ENCODE peak calls at places on chromosomes 5 and 9, in seven cellular contexts. E is SK-N-SH, T is K562, V is HCT116, R is H1, X is GM12878, Y is HepG2. K is an unnamed sample.

GRCh38 chr5:64947031-64947430 is 178.3 kb downstream of the CWC27 start:
- DNase-seq in E (peak), T (no peak), V (no peak), R (no peak), X (no peak), Y (peak), K (peak)

GRCh38 chr5:33470544-33470943 is 29.8 kb downstream of the TARS1 start:
- DNase-seq in E (peak), T (no peak), V (peak), R (no peak), X (no peak), Y (peak), K (peak)

GRCh38 chr5:150469718-150470470 is 20.4 kb upstream of the RPS14 start:
- DNase-seq in E (no peak), T (no peak), V (no peak), R (no peak), X (no peak), Y (no peak), K (peak)

GRCh38 chr9:76218868-76219462 is 175.3 kb downstream of the RFK start:
- DNase-seq in E (no peak), T (no peak), V (no peak), R (no peak), X (no peak), Y (no peak), K (no peak)

GRCh38 chr9:123680382-123680781 is 249.5 kb downstream of the DENND1A start:
- DNase-seq in E (no peak), T (no peak), V (no peak), R (no peak), X (no peak), Y (no peak), K (no peak)

GRCh38 chr9:77462066-77462465 is 186.1 kb downstream of the GNA14 start:
- DNase-seq in E (no peak), T (no peak), V (no peak), R (no peak), X (no peak), Y (no peak), K (no peak)

GRCh38 chr9:15485836-15486678 is 24.7 kb downstream of the PSIP1 start:
- DNase-seq in E (no peak), T (no peak), V (no peak), R (no peak), X (no peak), Y (peak), K (no peak)

GRCh38 chr9:129570450-129571297 is 50.2 kb downstream of the C9orf50 start:
- DNase-seq in E (no peak), T (peak), V (peak), R (peak), X (no peak), Y (peak), K (no peak)

GRCh38 chr5:124675921-124676846 is 70.3 kb downstream of the ZNF608 start:
- DNase-seq in E (no peak), T (no peak), V (no peak), R (no peak), X (no peak), Y (peak), K (no peak)

GRCh38 chr5:34516686-34517085 is 139.4 kb upstream of the RAI14 start:
- DNase-seq in E (no peak), T (no peak), V (no peak), R (no peak), X (no peak), Y (no peak), K (no peak)

GRCh38 chr5:149730620-149731331 is 666 bp downstream of the PPARGC1B start:
- DNase-seq in E (peak), T (peak), V (no peak), R (peak), X (no peak), Y (no peak), K (peak)

GRCh38 chr5:56343988-56344387 is 110.9 kb upstream of the ANKRD55 start:
- DNase-seq in E (no peak), T (no peak), V (no peak), R (no peak), X (no peak), Y (no peak), K (no peak)

GRCh38 chr9:35481347-35481975 is 8.4 kb upstream of the RUSC2 start:
- DNase-seq in E (peak), T (peak), V (peak), R (peak), X (no peak), Y (peak), K (peak)

GRCh38 chr5:1860949-1861348 is 21.8 kb downstream of the IRX4 start:
- DNase-seq in E (no peak), T (no peak), V (no peak), R (no peak), X (no peak), Y (no peak), K (no peak)

GRCh38 chr5:35675392-35675791 is 57.7 kb downstream of the SPEF2 start:
- DNase-seq in E (no peak), T (no peak), V (no peak), R (no peak), X (no peak), Y (no peak), K (no peak)

GRCh38 chr9:116149844-116150243 is 3.7 kb upstream of the PAPPA start:
- DNase-seq in E (peak), T (peak), V (peak), R (peak), X (no peak), Y (no peak), K (peak)

GRCh38 chr9:134602547-134603362 is 38.8 kb upstream of the COL5A1 start:
- DNase-seq in E (peak), T (no peak), V (peak), R (no peak), X (no peak), Y (peak), K (no peak)

GRCh38 chr5:82459626-82460025 is 181.5 kb upstream of the RPS23 start:
- DNase-seq in E (no peak), T (no peak), V (no peak), R (no peak), X (no peak), Y (no peak), K (no peak)

GRCh38 chr5:8685704-8686103 is 816.8 kb downstream of the MTRR start:
- DNase-seq in E (peak), T (no peak), V (no peak), R (no peak), X (no peak), Y (no peak), K (peak)

GRCh38 chr5:168449166-168449565 is 37.1 kb upstream of the RARS1 start:
- DNase-seq in E (no peak), T (no peak), V (no peak), R (no peak), X (no peak), Y (no peak), K (peak)

GRCh38 chr5:83837261-83837894 is 116.7 kb upstream of the HAPLN1 start:
- DNase-seq in E (no peak), T (no peak), V (no peak), R (no peak), X (no peak), Y (no peak), K (no peak)

GRCh38 chr5:39164529-39165402 is 54.6 kb downstream of the FYB1 start:
- DNase-seq in E (no peak), T (peak), V (no peak), R (no peak), X (no peak), Y (no peak), K (no peak)

GRCh38 chr5:139904566-139905400 is 109.2 kb downstream of the PSD2 start:
- DNase-seq in E (peak), T (no peak), V (no peak), R (peak), X (no peak), Y (no peak), K (no peak)

GRCh38 chr9:126756876-126757415 is 47.9 kb upstream of the ZBTB43 start:
- DNase-seq in E (peak), T (no peak), V (no peak), R (no peak), X (no peak), Y (no peak), K (no peak)

GRCh38 chr9:35756275-35756742 is 2.2 kb upstream of the MSMP start:
- DNase-seq in E (no peak), T (no peak), V (peak), R (no peak), X (no peak), Y (no peak), K (no peak)

GRCh38 chr5:149211566-149211965 is 60.1 kb upstream of the AFAP1L1 start:
- DNase-seq in E (no peak), T (no peak), V (no peak), R (no peak), X (no peak), Y (no peak), K (no peak)

GRCh38 chr9:87359264-87359663 is 138.4 kb upstream of the DAPK1 start:
- DNase-seq in E (no peak), T (no peak), V (no peak), R (no peak), X (no peak), Y (no peak), K (no peak)

GRCh38 chr5:112006721-112007120 is 249.7 kb upstream of the NREP start:
- DNase-seq in E (no peak), T (no peak), V (no peak), R (no peak), X (no peak), Y (no peak), K (no peak)

GRCh38 chr9:121992571-121993212 is 100.4 kb downstream of the TTLL11 start:
- DNase-seq in E (peak), T (peak), V (peak), R (no peak), X (no peak), Y (peak), K (peak)

GRCh38 chr5:133967715-133968056 is 739 bp downstream of the C5orf15 start:
- DNase-seq in E (peak), T (no peak), V (no peak), R (no peak), X (no peak), Y (no peak), K (no peak)

GRCh38 chr5:1079486-1079885 is 32.4 kb downstream of the SLC12A7 start:
- DNase-seq in E (no peak), T (no peak), V (no peak), R (no peak), X (no peak), Y (no peak), K (no peak)

GRCh38 chr5:27083763-27084420 is 45.5 kb upstream of the CDH9 start:
- DNase-seq in E (no peak), T (no peak), V (no peak), R (no peak), X (no peak), Y (no peak), K (no peak)

GRCh38 chr5:6910950-6911349 is 197.7 kb downstream of the TENT4A start:
- DNase-seq in E (no peak), T (no peak), V (no peak), R (no peak), X (no peak), Y (no peak), K (no peak)
- TF ChIP-seq JUND in E (no peak), T (no peak), V (no peak), R (no peak), X (no peak), Y (no peak), K (no peak)

DNA sequence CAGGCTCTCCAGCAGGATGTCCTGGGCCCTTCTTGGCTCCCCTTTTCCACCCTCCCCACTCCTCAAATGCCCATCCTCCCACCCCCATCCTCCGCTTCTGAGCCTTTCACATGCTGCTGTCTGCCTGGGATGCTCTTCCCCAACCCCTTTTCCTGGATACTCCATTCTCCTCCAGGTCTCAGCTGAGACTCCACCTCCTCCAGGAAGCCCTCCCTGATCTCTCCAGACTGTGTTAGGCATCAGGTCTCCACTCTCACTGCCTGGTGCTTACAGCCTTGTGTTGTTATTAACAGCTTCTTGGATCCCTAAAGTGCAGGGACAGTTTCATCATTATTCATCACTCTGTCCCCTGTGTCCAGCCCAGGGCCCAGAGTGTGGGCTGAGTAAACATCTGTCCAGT is 14.8 kb upstream of the LAMC3 start:
- DNase-seq in E (no peak), T (peak), V (no peak), R (no peak), X (no peak), Y (no peak), K (no peak)
- TF ChIP-seq JUND in E (no peak), T (no peak), V (no peak), R (no peak), X (no peak), Y (no peak), K (no peak)

GRCh38 chr9:10876333-10876732 is 263.5 kb upstream of the PTPRD start:
- DNase-seq in E (no peak), T (no peak), V (no peak), R (no peak), X (no peak), Y (no peak), K (no peak)
- TF ChIP-seq JUND in E (no peak), T (no peak), V (no peak), R (no peak), X (no peak), Y (no peak), K (no peak)

DNA sequence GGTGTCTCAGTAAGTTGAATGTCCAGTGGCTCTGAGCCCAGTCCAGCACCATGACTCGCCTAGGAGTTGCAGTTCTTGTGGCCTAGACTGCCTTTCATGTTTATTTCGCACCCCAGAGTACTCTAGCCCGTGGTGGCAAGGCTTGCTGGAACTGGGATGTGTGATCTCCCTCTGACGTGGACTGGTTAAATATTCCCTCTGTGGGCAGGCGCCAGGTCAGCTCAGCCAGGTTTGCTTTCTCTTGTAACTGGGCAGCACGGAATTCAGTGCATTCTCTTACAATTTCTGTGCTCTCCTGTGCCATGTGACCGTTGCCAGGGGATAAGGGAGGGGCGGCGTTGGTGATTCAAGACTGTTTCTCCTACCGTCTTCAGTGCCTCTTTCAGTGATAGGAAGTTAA is 270.8 kb downstream of the KDM4C start:
- DNase-seq in E (no peak), T (no peak), V (no peak), R (no peak), X (no peak), Y (no peak), K (no peak)
- TF ChIP-seq JUND in E (no peak), T (no peak), V (no peak), R (no peak), X (no peak), Y (no peak), K (no peak)

DNA sequence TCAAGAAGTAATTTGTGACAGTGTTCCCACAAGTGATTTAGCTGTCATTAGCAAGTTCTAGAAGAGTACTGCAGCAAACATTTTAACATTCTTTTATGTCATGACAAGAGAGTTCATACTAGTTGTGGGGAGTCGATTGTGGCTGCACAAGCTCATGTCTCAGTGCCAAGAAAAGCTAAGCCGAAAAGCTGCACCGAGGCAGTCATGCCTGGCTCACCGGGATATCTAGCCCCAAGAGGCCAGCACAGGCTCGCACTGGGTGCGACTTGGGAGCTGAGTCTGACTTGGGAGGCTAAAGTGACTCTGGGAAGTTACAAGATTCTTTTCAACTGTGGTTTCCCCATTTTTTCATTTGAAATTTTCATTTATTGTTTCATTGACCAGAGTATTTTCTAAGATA is 18.6 kb downstream of the CAST start:
- DNase-seq in E (no peak), T (no peak), V (no peak), R (no peak), X (no peak), Y (no peak), K (no peak)
- TF ChIP-seq JUND in E (no peak), T (no peak), V (no peak), R (no peak), X (no peak), Y (no peak), K (no peak)

GRCh38 chr5:113057437-113058052 is 80.9 kb downstream of the DCP2 start:
- DNase-seq in E (peak), T (no peak), V (no peak), R (no peak), X (no peak), Y (no peak), K (no peak)
- TF ChIP-seq JUND in E (no peak), T (no peak), V (no peak), R (no peak), X (no peak), Y (no peak), K (no peak)

DNA sequence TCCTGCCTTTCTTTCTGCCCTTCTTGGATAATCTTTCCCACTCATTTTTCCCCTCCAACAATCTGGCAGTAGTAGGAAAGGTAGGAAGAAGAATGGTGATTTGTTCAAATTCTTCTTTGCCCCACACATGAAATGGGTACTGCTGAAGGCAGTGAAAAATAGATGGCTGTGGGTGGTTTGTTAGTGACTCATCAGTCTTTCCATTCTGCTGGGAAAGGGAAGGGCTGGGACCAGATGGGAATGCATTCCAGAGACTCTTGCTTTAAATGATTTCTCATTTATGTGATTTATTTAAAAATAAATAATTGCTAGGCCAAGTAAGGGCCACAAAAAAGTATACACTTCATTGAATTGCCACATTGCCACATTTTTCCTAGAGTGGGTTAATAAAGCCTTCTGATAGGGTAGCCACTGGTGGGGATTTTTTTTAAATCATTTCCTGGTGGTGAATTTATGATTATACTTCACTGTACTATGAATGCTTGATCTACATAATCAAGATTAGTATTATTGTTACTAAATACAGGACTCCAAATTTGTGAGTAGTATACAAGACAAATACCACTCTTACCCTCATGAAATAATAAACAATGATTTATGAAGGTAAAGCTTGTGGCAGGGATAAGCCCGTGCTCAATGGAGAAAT is 118.2 kb downstream of the ZSWIM6 start:
- DNase-seq in E (no peak), T (no peak), V (peak), R (no peak), X (no peak), Y (no peak), K (no peak)
- TF ChIP-seq JUND in E (peak), T (no peak), V (peak), R (peak), X (no peak), Y (no peak), K (no peak)

K was measured in T47D.